ENCODE peak calls at places on chromosomes 11 and 22, in six cellular contexts. L is K562, Y is NB4, N is mesothelial cell of epicardium, Q is BJ, K is dorsolateral prefrontal cortex. R is an unnamed sample.

GRCh38 chr11:11281626-11282025 is 71.4 kb downstream of the CSNK2A3 start:
- DNase-seq in L (no peak), Y (no peak), N (no peak), Q (no peak), K (no peak), R (no peak)

GRCh38 chr11:7547091-7547490 is 33.3 kb downstream of the PPFIBP2 start:
- DNase-seq in L (no peak), Y (no peak), N (no peak), Q (no peak), K (no peak), R (no peak)

GRCh38 chr11:15493921-15494630 is 379.4 kb downstream of the INSC start:
- DNase-seq in L (no peak), Y (no peak), N (no peak), Q (no peak), K (no peak), R (no peak)

GRCh38 chr22:43166132-43166930 is 15.0 kb downstream of the TSPO start:
- DNase-seq in L (peak; percentile 21), Y (no peak), N (no peak), Q (no peak), K (no peak), R (no peak)

GRCh38 chr22:17734197-17734596 is 40.1 kb downstream of the BID start:
- DNase-seq in L (no peak), Y (peak; percentile 46), N (no peak), Q (no peak), K (no peak), R (no peak)

GRCh38 chr11:117837791-117838190 is 13.2 kb upstream of the FXYD2 start:
- DNase-seq in L (no peak), Y (no peak), N (no peak), Q (no peak), K (peak; percentile 9), R (peak; percentile 55)

GRCh38 chr11:35878736-35879135 is 65.1 kb upstream of the LDLRAD3 start:
- DNase-seq in L (no peak), Y (no peak), N (no peak), Q (no peak), K (no peak), R (no peak)

GRCh38 chr11:117910525-117910924 is 18.7 kb downstream of the TMPRSS13 start:
- DNase-seq in L (peak; percentile 46), Y (no peak), N (no peak), Q (no peak), K (no peak), R (no peak)

GRCh38 chr11:20156280-20156875 is 3.9 kb downstream of the DBX1 start:
- DNase-seq in L (peak; percentile 23), Y (no peak), N (no peak), Q (no peak), K (no peak), R (no peak)

GRCh38 chr11:110433393-110434333 is 3.9 kb downstream of the FDX1 start:
- DNase-seq in L (peak; percentile 17), Y (peak; percentile 47), N (no peak), Q (no peak), K (no peak), R (no peak)

GRCh38 chr11:282171-282570 is 4.0 kb downstream of the NLRP6 start:
- DNase-seq in L (no peak), Y (no peak), N (no peak), Q (no peak), K (peak; percentile 29), R (peak; percentile 60)

GRCh38 chr11:839875-840617 is 2.3 kb downstream of the POLR2L start:
- DNase-seq in L (no peak), Y (no peak), N (no peak), Q (no peak), K (no peak), R (no peak)

GRCh38 chr22:19058713-19059451 is 63.3 kb downstream of the DGCR2 start:
- DNase-seq in L (no peak), Y (no peak), N (no peak), Q (no peak), K (no peak), R (peak; percentile 46)

GRCh38 chr11:50412832-50413231 is 380.2 kb downstream of the OR4C45 start:
- DNase-seq in L (no peak), Y (no peak), N (no peak), Q (no peak), K (no peak), R (no peak)

GRCh38 chr11:61718613-61719302 is 33.7 kb upstream of the MYRF start:
- DNase-seq in L (peak; percentile 73), Y (peak; percentile 36), N (peak; percentile 51), Q (peak; percentile 15), K (no peak), R (no peak)

GRCh38 chr11:70661763-70662501 is 263.6 kb downstream of the CTTN start:
- DNase-seq in L (no peak), Y (no peak), N (no peak), Q (no peak), K (peak; percentile 85), R (no peak)

GRCh38 chr11:125593113-125593761 is 585 bp downstream of the STT3A start:
- DNase-seq in L (peak; percentile 69), Y (no peak), N (no peak), Q (no peak), K (no peak), R (no peak)

GRCh38 chr11:14972581-14973490 is 685 bp upstream of the CALCA start:
- DNase-seq in L (no peak), Y (no peak), N (no peak), Q (no peak), K (no peak), R (no peak)

GRCh38 chr11:100563541-100564280 is 123.4 kb upstream of the ARHGAP42 start:
- DNase-seq in L (no peak), Y (no peak), N (no peak), Q (peak; percentile 45), K (no peak), R (no peak)

GRCh38 chr11:111049131-111049530 is 196.4 kb upstream of the POU2AF2 start:
- DNase-seq in L (no peak), Y (no peak), N (no peak), Q (no peak), K (no peak), R (no peak)

GRCh38 chr11:109135627-109136026 is 286.4 kb upstream of the C11orf87 start:
- DNase-seq in L (no peak), Y (no peak), N (no peak), Q (no peak), K (no peak), R (no peak)

GRCh38 chr11:57085604-57086003 is 96.1 kb upstream of the LRRC55 start:
- DNase-seq in L (no peak), Y (no peak), N (no peak), Q (no peak), K (no peak), R (no peak)

GRCh38 chr22:34334893-34335292 is 414.6 kb upstream of the LARGE1 start:
- DNase-seq in L (no peak), Y (peak; percentile 23), N (no peak), Q (no peak), K (no peak), R (no peak)

GRCh38 chr11:10490398-10491232 is 35.6 kb downstream of the AMPD3 start:
- DNase-seq in L (peak; percentile 87), Y (peak; percentile 16), N (no peak), Q (peak; percentile 87), K (peak; percentile 94), R (peak; percentile 94)

GRCh38 chr22:37033605-37034430 is 14.3 kb downstream of the MPST start:
- DNase-seq in L (no peak), Y (no peak), N (no peak), Q (no peak), K (no peak), R (no peak)

GRCh38 chr22:46798041-46798365 is 35.6 kb downstream of the TBC1D22A start:
- DNase-seq in L (no peak), Y (no peak), N (no peak), Q (no peak), K (no peak), R (no peak)

GRCh38 chr22:46795845-46796565 is 33.6 kb downstream of the TBC1D22A start:
- DNase-seq in L (no peak), Y (no peak), N (no peak), Q (no peak), K (no peak), R (peak; percentile 61)

GRCh38 chr22:46796566-46797195 is 34.2 kb downstream of the TBC1D22A start:
- DNase-seq in L (no peak), Y (no peak), N (no peak), Q (no peak), K (no peak), R (peak; percentile 68)

GRCh38 chr22:46798366-46799057 is 36.1 kb downstream of the TBC1D22A start:
- DNase-seq in L (peak; percentile 74), Y (peak; percentile 83), N (no peak), Q (no peak), K (peak; percentile 77), R (peak; percentile 92)

GRCh38 chr22:46797355-46797754 is 34.9 kb downstream of the TBC1D22A start:
- DNase-seq in L (peak; percentile 27), Y (peak; percentile 41), N (no peak), Q (no peak), K (no peak), R (peak; percentile 79)
- TF ChIP-seq CTCF in L (peak; percentile 30), Y (peak; percentile 7), N (no peak), Q (peak; percentile 25), K (peak; percentile 30), R (peak; percentile 42)

DNA sequence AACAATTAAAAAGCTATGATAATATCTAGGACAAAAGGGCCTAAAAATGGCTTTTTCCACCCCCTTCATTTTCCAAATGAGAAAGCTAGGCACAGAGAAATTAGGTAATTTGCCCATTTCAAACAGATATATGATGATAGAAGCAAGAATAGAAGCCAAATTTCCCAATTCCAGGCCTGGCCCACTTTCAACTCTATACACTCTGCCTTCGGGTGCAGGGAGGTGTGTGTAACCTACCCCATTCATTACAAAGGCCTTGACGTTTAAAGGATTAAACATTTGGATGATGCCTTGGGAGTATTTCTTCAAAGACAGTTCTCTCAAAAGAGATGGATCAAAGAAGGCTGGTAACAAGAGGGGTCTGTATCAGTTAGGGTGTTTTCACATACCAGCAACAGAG is 134.1 kb downstream of the CCDC34 start:
- DNase-seq in L (no peak), Y (no peak), N (no peak), Q (no peak), K (no peak), R (no peak)
- TF ChIP-seq CTCF in L (no peak), Y (no peak), N (no peak), Q (no peak), K (no peak), R (no peak)

GRCh38 chr22:44444341-44445306 is 53.4 kb downstream of the RTL6 start:
- DNase-seq in L (peak; percentile 14), Y (peak; percentile 18), N (no peak), Q (no peak), K (peak; percentile 30), R (peak; percentile 48)
- TF ChIP-seq CTCF in L (no peak), Y (peak; percentile 3), N (no peak), Q (no peak), K (no peak), R (no peak)

DNA sequence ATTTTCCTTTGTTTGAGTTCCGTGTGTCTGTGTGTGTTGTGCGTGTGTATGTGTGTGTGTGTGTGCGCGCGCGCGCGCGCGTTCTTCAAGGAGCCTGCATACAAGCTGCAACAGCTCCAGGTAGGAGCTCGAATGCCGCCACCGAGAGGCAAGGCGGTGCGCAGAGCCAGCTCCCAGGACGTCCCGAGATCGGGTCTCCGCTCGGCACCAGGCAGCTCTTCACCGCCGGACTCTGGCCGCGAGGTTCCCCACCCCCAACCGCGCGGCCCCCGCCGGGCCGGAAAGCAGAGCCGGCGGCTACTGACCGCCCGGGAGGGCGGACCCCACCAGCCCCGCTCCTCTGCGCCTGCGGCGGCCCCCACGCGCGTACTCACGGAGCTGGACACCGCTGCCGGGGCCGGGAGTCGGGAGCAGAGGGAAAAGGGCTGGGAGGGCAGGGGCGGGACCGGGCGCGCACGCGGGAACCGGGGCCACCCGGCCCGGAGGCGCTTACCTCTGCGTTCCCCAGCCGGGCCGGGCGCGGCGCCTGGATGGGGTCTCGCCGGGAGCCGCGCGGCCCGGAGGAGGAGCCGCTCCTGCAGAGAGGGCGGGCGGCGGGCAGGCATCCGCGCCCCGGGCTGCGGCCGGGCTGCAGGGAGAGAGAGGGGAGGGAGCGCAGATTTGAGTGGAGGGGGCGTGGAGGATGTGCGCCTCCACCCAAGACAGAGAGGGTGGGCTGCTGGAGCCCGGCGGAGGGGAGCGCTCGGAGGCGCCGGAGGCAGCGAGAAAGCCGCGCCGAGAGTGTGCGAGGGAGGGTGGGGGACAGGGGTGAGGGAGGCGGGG is 40.3 kb upstream of the AKIP1 start:
- DNase-seq in L (peak; percentile 10), Y (peak; percentile 47), N (peak; percentile 59), Q (no peak), K (peak; percentile 63), R (peak; percentile 87)
- TF ChIP-seq CTCF in L (no peak), Y (no peak), N (no peak), Q (no peak), K (no peak), R (no peak)